ENCODE peak calls at places on chromosomes 6 and 20, in eight cellular contexts. I is RWPE1; H is CD4-positive, alpha-beta T cell; F is psoas muscle; V is cardiac fibroblast; O is HFFc6; Q is cardiac muscle cell; Y is activated B cell treated with CpG ODN at 0.5 μM for 24 hours. C is an unnamed sample.

GRCh38 chr6:56101141-56101553 is 146.2 kb downstream of the COL21A1 start:
- DNase-seq in I (peak; percentile 62), H (no peak), F (no peak), V (peak; percentile 98), O (peak; percentile 93), Q (peak; percentile 96), Y (no peak), C (peak; percentile 97)

GRCh38 chr6:79943133-79943532 is 4.2 kb downstream of the ELOVL4 start:
- DNase-seq in I (no peak), H (no peak), F (no peak), V (no peak), O (no peak), Q (no peak), Y (no peak), C (no peak)

GRCh38 chr6:131636880-131637792 is at the start of gene ENPP3:
- DNase-seq in I (no peak), H (no peak), F (no peak), V (peak; percentile 12), O (no peak), Q (peak; percentile 59), Y (no peak), C (peak; percentile 68)

GRCh38 chr6:46757206-46757564 is 10.5 kb downstream of the ANKRD66 start:
- DNase-seq in I (no peak), H (no peak), F (no peak), V (no peak), O (no peak), Q (no peak), Y (no peak), C (no peak)

GRCh38 chr6:152685819-152686218 is 11.9 kb upstream of the MYCT1 start:
- DNase-seq in I (no peak), H (no peak), F (no peak), V (no peak), O (no peak), Q (no peak), Y (no peak), C (no peak)

GRCh38 chr6:31453259-31453658 is 44.7 kb upstream of the MICB start:
- DNase-seq in I (no peak), H (no peak), F (no peak), V (peak; percentile 25), O (no peak), Q (peak; percentile 26), Y (no peak), C (no peak)

GRCh38 chr20:58702859-58703648 is 10.5 kb downstream of the NPEPL1 start:
- DNase-seq in I (no peak), H (no peak), F (no peak), V (no peak), O (no peak), Q (no peak), Y (no peak), C (no peak)

GRCh38 chr6:25263602-25264001 is 15.6 kb upstream of the CARMIL1 start:
- DNase-seq in I (peak; percentile 76), H (no peak), F (no peak), V (peak; percentile 62), O (peak; percentile 81), Q (peak; percentile 7), Y (no peak), C (peak; percentile 28)

GRCh38 chr20:13101701-13102100 is 92.9 kb downstream of the SPTLC3 start:
- DNase-seq in I (no peak), H (no peak), F (no peak), V (peak; percentile 42), O (no peak), Q (peak; percentile 30), Y (no peak), C (peak; percentile 73)

GRCh38 chr6:110560239-110561015 is 84.0 kb upstream of the SLC22A16 start:
- DNase-seq in I (no peak), H (no peak), F (no peak), V (no peak), O (no peak), Q (no peak), Y (no peak), C (no peak)

GRCh38 chr20:4817230-4817671 is 95.5 kb downstream of the PRND start:
- DNase-seq in I (peak; percentile 44), H (no peak), F (no peak), V (peak; percentile 42), O (peak; percentile 7), Q (no peak), Y (no peak), C (peak; percentile 27)

GRCh38 chr6:80004199-80005072 is at the start of gene TTK:
- DNase-seq in I (peak; percentile 94), H (peak; percentile 81), F (peak; percentile 92), V (peak; percentile 95), O (peak; percentile 93), Q (peak; percentile 98), Y (peak; percentile 82), C (peak; percentile 97)

GRCh38 chr6:3744901-3745470 is 6.5 kb downstream of the PXDC1 start:
- DNase-seq in I (no peak), H (no peak), F (no peak), V (no peak), O (no peak), Q (no peak), Y (no peak), C (no peak)

GRCh38 chr6:144895890-144896289 is 610.8 kb downstream of the UTRN start:
- DNase-seq in I (no peak), H (no peak), F (no peak), V (no peak), O (no peak), Q (no peak), Y (no peak), C (no peak)

GRCh38 chr20:62845416-62845815 is 16.2 kb downstream of the TCFL5 start:
- DNase-seq in I (no peak), H (no peak), F (no peak), V (no peak), O (no peak), Q (no peak), Y (no peak), C (no peak)

GRCh38 chr20:62846528-62846890 is 15.1 kb downstream of the TCFL5 start:
- DNase-seq in I (no peak), H (no peak), F (no peak), V (no peak), O (no peak), Q (no peak), Y (no peak), C (no peak)

GRCh38 chr20:62845818-62846527 is 15.6 kb downstream of the TCFL5 start:
- DNase-seq in I (no peak), H (no peak), F (no peak), V (no peak), O (no peak), Q (peak; percentile 50), Y (no peak), C (no peak)

GRCh38 chr20:62843656-62844055 is 18.0 kb downstream of the TCFL5 start:
- DNase-seq in I (no peak), H (no peak), F (no peak), V (no peak), O (no peak), Q (no peak), Y (no peak), C (no peak)

DNA sequence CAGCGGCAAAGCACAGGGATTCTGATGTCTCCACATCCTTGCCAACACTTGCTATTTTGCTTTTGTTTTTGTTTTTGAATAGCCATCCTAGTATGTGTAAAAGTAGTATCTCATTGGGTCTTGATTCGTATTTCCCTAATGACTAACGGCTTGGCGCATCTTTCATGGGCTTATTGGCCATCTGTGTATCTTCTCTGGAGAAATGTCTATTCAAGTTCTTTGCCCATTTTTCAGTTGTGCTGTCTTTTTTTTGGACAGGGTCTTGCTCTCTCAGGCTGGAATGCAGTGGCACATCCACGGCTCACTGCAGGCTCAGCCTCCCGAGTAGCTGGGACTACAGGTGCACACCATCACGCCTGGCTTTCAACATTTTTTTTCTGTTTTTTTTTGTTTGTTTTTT is 17.4 kb downstream of the TCFL5 start:
- DNase-seq in I (no peak), H (no peak), F (no peak), V (no peak), O (no peak), Q (no peak), Y (no peak), C (no peak)
- TF ChIP-seq CTCF in I (no peak), H (no peak), F (no peak), V (no peak), O (no peak), Q (no peak), Y (no peak), C (no peak)

GRCh38 chr20:63810730-63811490 is 20.2 kb downstream of the ZBTB46 start:
- DNase-seq in I (no peak), H (no peak), F (no peak), V (peak; percentile 21), O (no peak), Q (no peak), Y (no peak), C (peak; percentile 61)

GRCh38 chr20:63815613-63815862 is 15.5 kb downstream of the ZBTB46 start:
- DNase-seq in I (no peak), H (no peak), F (no peak), V (no peak), O (no peak), Q (no peak), Y (no peak), C (no peak)

GRCh38 chr20:63811491-63811875 is 19.6 kb downstream of the ZBTB46 start:
- DNase-seq in I (no peak), H (no peak), F (no peak), V (no peak), O (no peak), Q (no peak), Y (no peak), C (no peak)

GRCh38 chr20:63815869-63816268 is 15.2 kb downstream of the ZBTB46 start:
- DNase-seq in I (no peak), H (no peak), F (no peak), V (no peak), O (no peak), Q (no peak), Y (no peak), C (no peak)

GRCh38 chr20:63814833-63815612 is 16.0 kb downstream of the ZBTB46 start:
- DNase-seq in I (no peak), H (no peak), F (no peak), V (no peak), O (no peak), Q (no peak), Y (no peak), C (no peak)
- TF ChIP-seq CTCF in I (no peak), H (no peak), F (no peak), V (no peak), O (no peak), Q (no peak), Y (no peak), C (no peak)

GRCh38 chr6:89121934-89122333 is 4.1 kb upstream of the SRSF12 start:
- DNase-seq in I (no peak), H (no peak), F (no peak), V (no peak), O (no peak), Q (no peak), Y (no peak), C (no peak)
- TF ChIP-seq CTCF in I (no peak), H (no peak), F (no peak), V (no peak), O (no peak), Q (no peak), Y (no peak), C (no peak)

DNA sequence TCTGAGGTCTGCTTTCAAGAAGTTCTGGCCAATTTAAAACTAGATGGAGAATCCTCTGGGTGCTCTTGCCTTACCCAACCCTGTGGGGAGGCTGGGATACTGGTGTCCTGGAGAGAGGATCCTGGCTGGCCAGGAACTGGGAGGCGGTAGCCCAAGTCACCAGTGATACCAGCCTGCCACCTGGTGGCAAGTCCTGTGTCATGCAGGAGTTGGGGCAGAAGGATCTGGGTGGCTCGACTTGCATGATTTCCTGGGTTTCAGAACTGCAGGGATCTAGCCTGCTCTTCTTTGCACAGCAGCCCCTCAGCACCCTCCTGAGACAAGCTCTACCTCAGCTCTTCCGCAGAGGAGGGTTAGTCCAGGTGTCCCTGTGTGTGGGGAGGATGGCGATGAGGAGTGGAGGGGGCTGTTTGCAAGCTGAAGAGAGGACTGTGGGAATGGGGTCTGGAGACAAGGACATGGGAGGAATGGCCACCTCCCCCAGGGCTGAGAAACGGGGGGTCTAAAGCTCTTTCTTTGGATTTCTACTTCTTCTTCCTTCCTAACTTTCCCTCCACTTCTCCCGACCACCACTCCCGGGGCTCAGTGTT is 4.2 kb downstream of the KCNK17 start:
- DNase-seq in I (peak; percentile 81), H (peak; percentile 25), F (peak; percentile 66), V (peak; percentile 75), O (peak; percentile 61), Q (peak; percentile 77), Y (peak; percentile 35), C (peak; percentile 84)
- TF ChIP-seq CTCF in I (peak; percentile 84), H (peak; percentile 66), F (peak; percentile 89), V (peak; percentile 86), O (peak; percentile 91), Q (peak; percentile 93), Y (no peak), C (peak; percentile 95)

C was measured in choroid plexus epithelial cell.